ENCODE peak calls at places on chromosomes 16 and 17, in five cellular contexts. Z is Ammon's horn, U is kidney, D is posterior cingulate gyrus, H is HTR-8/SVneo. S is an unnamed sample.
A peak's percentile ranks its signal among the peaks of the same experiment; 100 is the strongest.

GRCh38 chr16:85514601-85515318 is 98.4 kb upstream of the GSE1 start:
- DNase-seq in Z (peak; percentile 67), H (peak; percentile 95), U (peak; percentile 93), D (peak; percentile 49), S (peak; percentile 76)

GRCh38 chr17:70076189-70076588 is 1.2 kb downstream of the KCNJ16 start:
- DNase-seq in H (no peak), Z (no peak), D (no peak), U (no peak), S (no peak)

GRCh38 chr17:37259030-37259735 is 116.6 kb upstream of the C17orf78 start:
- DNase-seq in D (no peak), Z (no peak), U (no peak), H (no peak), S (no peak)

GRCh38 chr16:68319185-68319908 is 8.5 kb downstream of the PRMT7 start:
- DNase-seq in H (no peak), D (no peak), U (no peak), Z (no peak), S (no peak)

GRCh38 chr16:14325921-14326401 is 254.8 kb downstream of the MRTFB start:
- DNase-seq in Z (no peak), H (no peak), U (no peak), D (no peak), S (no peak)

GRCh38 chr17:57515662-57516211 is 229.4 kb downstream of the CCDC182 start:
- DNase-seq in U (no peak), H (no peak), D (no peak), Z (no peak), S (no peak)

GRCh38 chr16:53123753-53124152 is 69.0 kb downstream of the CHD9 start:
- DNase-seq in U (no peak), D (no peak), H (no peak), Z (no peak), S (no peak)

GRCh38 chr16:78206623-78207223 is 107.3 kb downstream of the WWOX start:
- DNase-seq in H (no peak), Z (no peak), U (no peak), D (no peak), S (no peak)

GRCh38 chr17:39239640-39240314 is 14.0 kb upstream of the STAC2 start:
- DNase-seq in Z (no peak), U (no peak), H (no peak), D (peak; percentile 34), S (no peak)

GRCh38 chr17:81890447-81891302 is 711 bp downstream of the ALYREF start:
- DNase-seq in U (peak; percentile 76), Z (peak; percentile 1), H (no peak), D (no peak), S (no peak)

GRCh38 chr16:68786685-68787418 is 49.8 kb downstream of the CDH1 start:
- DNase-seq in H (no peak), Z (peak; percentile 96), D (peak; percentile 72), U (no peak), S (no peak)

GRCh38 chr17:77475012-77475976 is 334.5 kb downstream of the SEC14L1 start:
- DNase-seq in D (no peak), Z (no peak), H (no peak), U (no peak), S (no peak)

GRCh38 chr16:17939052-17939673 is 397.4 kb downstream of the NPIPA8 start:
- DNase-seq in D (no peak), U (no peak), H (no peak), Z (no peak), S (no peak)

GRCh38 chr17:78275355-78275754 is 43.9 kb downstream of the TMEM235 start:
- DNase-seq in U (no peak), H (no peak), D (no peak), Z (no peak), S (no peak)

GRCh38 chr16:67170168-67170947 is at the start of gene NOL3:
- DNase-seq in D (no peak), Z (peak; percentile 70), U (peak; percentile 95), H (peak; percentile 91), S (peak; percentile 91)

GRCh38 chr17:68389041-68389440 is 68.3 kb downstream of the WIPI1 start:
- DNase-seq in D (no peak), H (no peak), Z (no peak), U (no peak), S (no peak)

GRCh38 chr17:50935201-50936124 is 69.3 kb upstream of the TOB1 start:
- DNase-seq in H (no peak), D (peak; percentile 79), U (peak; percentile 87), Z (peak; percentile 93), S (peak; percentile 98)

GRCh38 chr17:3965123-3965800 is 1.0 kb upstream of the ATP2A3 start:
- DNase-seq in U (peak; percentile 86), Z (peak; percentile 39), D (no peak), H (peak; percentile 76), S (peak; percentile 61)

GRCh38 chr16:68022278-68022727 is 729 bp downstream of the DDX28 start:
- DNase-seq in D (no peak), Z (no peak), H (no peak), U (peak; percentile 78), S (no peak)